ENCODE peak calls at places on chromosomes 12 and 14, in ten cellular contexts. U is AG09309, G is type B pancreatic cell, T is osteoblast, O is heart left ventricle, Y is upper lobe of right lung, N is Calu3, X is foreskin fibroblast, Q is endothelial cell, E is IMR-90. F is an unnamed sample.

GRCh38 chr12:124174949-124175348 is 119.9 kb upstream of the RFLNA start:
- DNase-seq in U (no peak), G (no peak), T (no peak), O (no peak), Y (no peak), N (no peak), X (peak), Q (no peak), E (no peak), F (no peak)

GRCh38 chr14:58150243-58150805 is 1.7 kb downstream of the ARMH4 start:
- DNase-seq in U (no peak), G (no peak), T (no peak), O (no peak), Y (no peak), N (no peak), X (no peak), Q (no peak), E (no peak), F (no peak)

GRCh38 chr12:109741286-109741969 is 27.8 kb downstream of the FAM222A start:
- DNase-seq in U (no peak), G (no peak), T (no peak), O (no peak), Y (peak), N (no peak), X (no peak), Q (no peak), E (no peak), F (no peak)

GRCh38 chr12:121578230-121579189 is 2.3 kb downstream of the KDM2B start:
- DNase-seq in U (no peak), G (no peak), T (peak), O (no peak), Y (no peak), N (no peak), X (peak), Q (peak), E (peak), F (no peak)

GRCh38 chr12:93100610-93101009 is 171.5 kb upstream of the EEA1 start:
- DNase-seq in U (no peak), G (no peak), T (peak), O (no peak), Y (no peak), N (no peak), X (peak), Q (no peak), E (no peak), F (peak)

GRCh38 chr12:96989916-96990315 is 82.9 kb downstream of the NEDD1 start:
- DNase-seq in U (no peak), G (no peak), T (no peak), O (no peak), Y (no peak), N (peak), X (no peak), Q (peak), E (no peak), F (peak)

GRCh38 chr12:49673446-49674317 is 33.5 kb downstream of the FMNL3 start:
- DNase-seq in U (peak), G (peak), T (peak), O (peak), Y (peak), N (no peak), X (peak), Q (peak), E (peak), F (no peak)

GRCh38 chr14:102900631-102901571 is 21.6 kb upstream of the AMN start:
- DNase-seq in U (no peak), G (no peak), T (peak), O (no peak), Y (peak), N (no peak), X (no peak), Q (no peak), E (no peak), F (no peak)

GRCh38 chr12:42725839-42726238 is 136.3 kb upstream of the PRICKLE1 start:
- DNase-seq in U (peak), G (no peak), T (no peak), O (no peak), Y (no peak), N (no peak), X (peak), Q (no peak), E (peak), F (no peak)

GRCh38 chr14:104467236-104467635 is 112.3 kb upstream of the C14orf180 start:
- DNase-seq in U (no peak), G (no peak), T (no peak), O (no peak), Y (no peak), N (no peak), X (no peak), Q (no peak), E (no peak), F (no peak)

GRCh38 chr14:68284834-68285233 is 465.3 kb downstream of the RAD51B start:
- DNase-seq in U (no peak), G (no peak), T (no peak), O (no peak), Y (no peak), N (no peak), X (no peak), Q (no peak), E (no peak), F (no peak)

GRCh38 chr14:105258846-105259245 is 10.5 kb downstream of the BTBD6 start:
- DNase-seq in U (no peak), G (no peak), T (peak), O (no peak), Y (peak), N (no peak), X (peak), Q (no peak), E (peak), F (no peak)

GRCh38 chr14:98689936-98690335 is 582.1 kb downstream of the BCL11B start:
- DNase-seq in U (no peak), G (no peak), T (no peak), O (no peak), Y (no peak), N (no peak), X (no peak), Q (no peak), E (no peak), F (no peak)

DNA sequence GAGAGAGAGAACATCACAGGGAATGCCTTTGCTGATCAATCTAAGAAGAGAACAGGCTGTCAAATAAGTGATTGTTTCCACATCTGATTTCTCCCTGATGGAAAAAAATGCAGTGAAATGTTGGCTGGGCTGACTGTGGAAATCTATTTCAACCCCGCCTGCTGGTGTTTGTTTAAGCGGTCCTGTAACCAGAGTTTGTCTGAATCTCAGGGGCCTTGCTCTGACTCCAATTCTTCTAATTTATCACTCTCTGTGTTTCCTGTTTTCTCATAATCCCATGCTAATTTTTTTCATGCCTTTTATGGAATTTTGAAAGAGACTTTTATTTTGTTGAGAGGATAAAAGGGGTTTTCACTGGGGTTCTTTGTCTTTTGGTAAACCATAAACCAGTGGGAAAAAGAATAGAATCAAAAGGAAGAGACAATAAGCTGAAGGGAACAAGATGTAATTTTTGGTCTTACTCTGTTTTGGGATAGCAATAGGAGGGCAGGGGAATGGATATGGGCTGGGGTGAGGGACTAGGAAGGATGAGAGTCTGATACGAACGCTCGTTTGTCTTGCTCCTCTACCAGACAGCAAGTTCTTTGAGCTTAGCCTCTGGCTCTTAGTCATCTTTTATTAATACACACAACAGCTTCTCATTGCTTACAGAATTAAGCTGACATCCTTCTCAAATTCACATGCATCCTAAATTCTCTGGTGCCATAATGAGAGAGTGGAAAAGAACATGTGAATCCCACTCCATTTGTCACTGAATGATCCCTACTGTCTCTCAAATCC is 8.0 kb upstream of the MGP start:
- DNase-seq in U (no peak), G (no peak), T (no peak), O (peak), Y (no peak), N (no peak), X (no peak), Q (no peak), E (peak), F (peak)
- TF ChIP-seq CTCF in U (no peak), G (no peak), T (no peak), O (no peak), Y (no peak), N (no peak), X (no peak), Q (no peak), E (no peak), F (no peak)

GRCh38 chr12:132851465-132851864 is 22.8 kb upstream of the GOLGA3 start:
- DNase-seq in U (no peak), G (no peak), T (no peak), O (no peak), Y (no peak), N (no peak), X (no peak), Q (no peak), E (no peak), F (no peak)

GRCh38 chr12:132856581-132856980 is 27.9 kb upstream of the GOLGA3 start:
- DNase-seq in U (no peak), G (no peak), T (peak), O (no peak), Y (no peak), N (no peak), X (no peak), Q (no peak), E (no peak), F (no peak)

GRCh38 chr12:132850291-132850690 is 21.6 kb upstream of the GOLGA3 start:
- DNase-seq in U (no peak), G (no peak), T (no peak), O (no peak), Y (no peak), N (no peak), X (no peak), Q (no peak), E (no peak), F (no peak)

GRCh38 chr12:132852496-132852895 is 23.8 kb upstream of the GOLGA3 start:
- DNase-seq in U (no peak), G (no peak), T (peak), O (no peak), Y (no peak), N (no peak), X (no peak), Q (no peak), E (no peak), F (no peak)

GRCh38 chr12:132853285-132854092 is 24.8 kb upstream of the GOLGA3 start:
- DNase-seq in U (no peak), G (no peak), T (peak), O (no peak), Y (no peak), N (no peak), X (no peak), Q (no peak), E (no peak), F (no peak)
- TF ChIP-seq CTCF in U (no peak), G (no peak), T (no peak), O (no peak), Y (no peak), N (no peak), X (no peak), Q (no peak), E (no peak), F (no peak)

GRCh38 chr14:94029250-94029649 is 3.1 kb downstream of the OTUB2 start:
- DNase-seq in U (no peak), G (no peak), T (no peak), O (no peak), Y (no peak), N (no peak), X (no peak), Q (no peak), E (no peak), F (no peak)

GRCh38 chr14:94029671-94030203 is 3.6 kb downstream of the OTUB2 start:
- DNase-seq in U (no peak), G (no peak), T (no peak), O (no peak), Y (no peak), N (peak), X (no peak), Q (no peak), E (no peak), F (no peak)

GRCh38 chr14:94027566-94028449 is 1.7 kb downstream of the OTUB2 start:
- DNase-seq in U (no peak), G (no peak), T (no peak), O (no peak), Y (no peak), N (peak), X (no peak), Q (no peak), E (no peak), F (no peak)

GRCh38 chr14:94026886-94027469 is 838 bp downstream of the OTUB2 start:
- DNase-seq in U (no peak), G (no peak), T (no peak), O (no peak), Y (no peak), N (no peak), X (no peak), Q (no peak), E (no peak), F (no peak)

DNA sequence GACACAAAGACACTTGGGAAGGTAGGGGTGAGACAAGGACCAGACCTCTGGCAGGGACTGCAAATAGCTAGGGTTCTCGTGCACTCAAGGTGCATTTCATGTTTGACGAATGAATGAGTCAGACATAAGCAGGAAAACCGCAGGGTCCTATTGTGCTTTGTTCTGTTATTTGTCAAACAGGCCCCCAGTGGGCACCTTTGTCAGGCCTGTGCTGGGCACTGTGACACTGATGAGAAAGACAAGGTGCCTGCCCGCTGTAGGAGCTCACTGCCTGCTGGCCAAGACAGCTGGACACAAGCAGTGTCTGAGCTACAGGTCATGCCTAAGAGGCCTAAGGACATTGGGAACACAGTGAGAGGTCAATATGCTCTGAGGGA is 2.3 kb downstream of the OTUB2 start:
- DNase-seq in U (no peak), G (no peak), T (no peak), O (no peak), Y (no peak), N (peak), X (no peak), Q (no peak), E (peak), F (peak)
- TF ChIP-seq CTCF in U (no peak), G (no peak), T (no peak), O (no peak), Y (no peak), N (no peak), X (no peak), Q (no peak), E (no peak), F (no peak)

DNA sequence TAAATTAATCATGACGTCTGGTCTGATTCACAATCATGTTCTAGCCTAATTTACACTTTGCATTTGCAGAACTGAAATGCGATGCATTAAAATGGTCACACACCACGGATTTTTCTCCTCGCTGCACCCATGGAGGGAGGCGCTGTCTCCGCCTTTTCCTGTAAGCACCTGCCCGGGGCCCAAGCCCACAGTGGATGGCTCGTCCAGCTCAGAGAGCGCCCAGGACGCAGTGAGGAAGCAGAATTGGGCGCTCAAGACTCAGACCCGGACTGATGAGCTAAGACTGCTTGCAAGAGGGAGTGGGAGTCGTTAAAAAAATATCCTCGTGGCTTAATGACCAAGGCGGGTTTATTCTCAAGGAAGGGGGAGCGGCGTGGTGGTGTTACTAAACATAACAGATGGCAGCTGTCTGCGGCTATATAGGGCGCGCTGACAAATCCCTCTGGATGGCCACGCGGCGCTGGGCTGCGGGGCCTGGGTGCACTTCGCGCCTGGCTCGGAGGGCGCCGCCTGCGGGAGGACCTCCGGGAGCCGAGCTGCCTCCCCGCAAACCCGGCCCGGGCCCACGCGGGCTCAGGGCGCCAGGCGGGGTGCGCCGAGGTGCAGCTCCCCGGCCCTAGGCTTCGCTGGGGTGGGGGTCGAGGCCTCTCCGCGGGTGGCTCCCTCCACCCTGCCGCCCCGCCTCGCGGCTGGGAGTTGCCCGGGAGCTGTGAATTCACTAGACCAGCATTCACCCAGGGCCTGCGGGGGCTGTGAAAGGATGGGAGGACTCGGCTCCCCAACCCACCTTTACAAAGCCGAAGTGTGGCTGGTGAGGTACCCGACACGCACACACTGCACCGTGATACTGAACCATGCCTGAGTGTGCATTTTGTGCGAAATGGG is 78.7 kb downstream of the PPM1A start:
- DNase-seq in U (no peak), G (no peak), T (peak), O (peak), Y (peak), N (peak), X (peak), Q (peak), E (peak), F (peak)
- TF ChIP-seq CTCF in U (no peak), G (no peak), T (no peak), O (no peak), Y (no peak), N (no peak), X (no peak), Q (no peak), E (peak), F (no peak)